ENCODE peak calls at places on chromosomes 13 and 19, in eight cellular contexts. F is GM23338, B is SK-N-SH, W is K562, Z is HCT116, A is HepG2, C is Panc1, I is GM12878. K is an unnamed sample.
A peak's percentile ranks its signal among the peaks of the same experiment; 100 is the strongest.

GRCh38 chr19:6238643-6239281 is 41.0 kb downstream of the MLLT1 start:
- DNase-seq in F (no peak), B (no peak), W (no peak), Z (no peak), A (no peak), C (no peak), I (no peak), K (no peak)

GRCh38 chr19:18229474-18229873 is 3.2 kb upstream of the PDE4C start:
- DNase-seq in F (peak; percentile 61), B (no peak), W (no peak), Z (no peak), A (no peak), C (no peak), I (no peak), K (no peak)

GRCh38 chr19:11767633-11768133 is 883 bp downstream of the ZNF441 start:
- DNase-seq in F (peak; percentile 19), B (peak; percentile 57), W (peak; percentile 35), Z (no peak), A (peak; percentile 72), C (no peak), I (peak; percentile 31), K (no peak)

GRCh38 chr19:55012294-55012693 is 25.8 kb downstream of the GP6 start:
- DNase-seq in F (no peak), B (no peak), W (no peak), Z (no peak), A (no peak), C (no peak), I (no peak), K (no peak)

GRCh38 chr13:42388326-42388725 is 116.4 kb downstream of the AKAP11 start:
- DNase-seq in F (no peak), B (no peak), W (no peak), Z (no peak), A (no peak), C (no peak), I (no peak), K (no peak)

GRCh38 chr19:18029617-18030338 is 21.8 kb downstream of the ARRDC2 start:
- DNase-seq in F (no peak), B (peak; percentile 66), W (no peak), Z (peak; percentile 59), A (peak; percentile 79), C (no peak), I (no peak), K (no peak)

GRCh38 chr19:13082192-13083007 is 20.3 kb downstream of the LYL1 start:
- DNase-seq in F (peak; percentile 74), B (peak; percentile 66), W (peak; percentile 41), Z (no peak), A (peak; percentile 52), C (no peak), I (no peak), K (no peak)

GRCh38 chr19:33406521-33407139 is 33.1 kb downstream of the CEBPG start:
- DNase-seq in F (peak; percentile 83), B (peak; percentile 94), W (peak; percentile 87), Z (peak; percentile 32), A (peak; percentile 56), C (peak; percentile 43), I (no peak), K (peak; percentile 53)

GRCh38 chr13:21365574-21365973 is 93.5 kb downstream of the ZDHHC20 start:
- DNase-seq in F (no peak), B (no peak), W (no peak), Z (no peak), A (no peak), C (no peak), I (no peak), K (no peak)

GRCh38 chr13:29397265-29397664 is 198.2 kb downstream of the SLC7A1 start:
- DNase-seq in F (peak; percentile 49), B (no peak), W (no peak), Z (no peak), A (no peak), C (no peak), I (no peak), K (no peak)

GRCh38 chr13:105328212-105328611 is 1207.2 kb downstream of the EFNB2 start:
- DNase-seq in F (no peak), B (no peak), W (no peak), Z (no peak), A (no peak), C (no peak), I (no peak), K (no peak)

GRCh38 chr13:59691501-59692066 is 472.1 kb downstream of the DIAPH3 start:
- DNase-seq in F (no peak), B (no peak), W (no peak), Z (no peak), A (peak; percentile 61), C (no peak), I (no peak), K (no peak)

GRCh38 chr19:7224205-7224833 is 69.9 kb downstream of the INSR start:
- DNase-seq in F (no peak), B (no peak), W (no peak), Z (no peak), A (peak; percentile 67), C (no peak), I (no peak), K (no peak)

GRCh38 chr13:54890976-54891375 is 1862.4 kb downstream of the OLFM4 start:
- DNase-seq in F (no peak), B (no peak), W (no peak), Z (no peak), A (no peak), C (no peak), I (no peak), K (no peak)

GRCh38 chr13:111249637-111250360 is 70.6 kb upstream of the TEX29 start:
- DNase-seq in F (no peak), B (no peak), W (no peak), Z (no peak), A (no peak), C (no peak), I (no peak), K (no peak)

GRCh38 chr13:24228852-24229458 is 68.4 kb downstream of the SPATA13 start:
- DNase-seq in F (peak; percentile 90), B (peak; percentile 53), W (peak; percentile 17), Z (peak; percentile 57), A (peak; percentile 65), C (no peak), I (no peak), K (no peak)

GRCh38 chr13:46327256-46327655 is 59.8 kb downstream of the RUBCNL start:
- DNase-seq in F (no peak), B (peak; percentile 29), W (no peak), Z (no peak), A (no peak), C (no peak), I (no peak), K (no peak)

GRCh38 chr13:46329624-46330023 is 57.4 kb downstream of the RUBCNL start:
- DNase-seq in F (no peak), B (no peak), W (no peak), Z (no peak), A (no peak), C (no peak), I (no peak), K (no peak)

GRCh38 chr13:46321494-46322225 is 65.4 kb downstream of the RUBCNL start:
- DNase-seq in F (peak; percentile 68), B (peak; percentile 52), W (peak; percentile 43), Z (peak; percentile 39), A (peak; percentile 18), C (peak; percentile 32), I (peak; percentile 24), K (peak; percentile 85)

GRCh38 chr13:46324976-46325375 is 62.1 kb downstream of the RUBCNL start:
- DNase-seq in F (no peak), B (no peak), W (no peak), Z (no peak), A (no peak), C (no peak), I (no peak), K (no peak)
- TF ChIP-seq REST in F (no peak), B (no peak), W (no peak), Z (no peak), A (no peak), C (no peak), I (no peak), K (no peak)

GRCh38 chr19:1009976-1010538 is 9.8 kb downstream of the GRIN3B start:
- DNase-seq in F (no peak), B (no peak), W (no peak), Z (no peak), A (no peak), C (no peak), I (no peak), K (no peak)

GRCh38 chr19:1008268-1009042 is 8.2 kb downstream of the GRIN3B start:
- DNase-seq in F (no peak), B (no peak), W (no peak), Z (no peak), A (no peak), C (no peak), I (no peak), K (no peak)

GRCh38 chr19:1007852-1008251 is 7.6 kb downstream of the GRIN3B start:
- DNase-seq in F (no peak), B (no peak), W (no peak), Z (no peak), A (no peak), C (no peak), I (no peak), K (no peak)

GRCh38 chr19:1010586-1011510 is 10.1 kb downstream of the TMEM259 start:
- DNase-seq in F (no peak), B (no peak), W (no peak), Z (no peak), A (no peak), C (no peak), I (no peak), K (no peak)

GRCh38 chr19:1009043-1009975 is 9.1 kb downstream of the GRIN3B start:
- DNase-seq in F (peak; percentile 44), B (no peak), W (no peak), Z (no peak), A (no peak), C (no peak), I (no peak), K (no peak)
- TF ChIP-seq POLR2AphosphoS5 in F (peak; percentile 1), B (no peak), W (no peak), Z (no peak), A (no peak), C (no peak), I (no peak), K (peak; percentile 54)

GRCh38 chr19:44624840-44625354 is 11.5 kb downstream of the IGSF23 start:
- DNase-seq in F (no peak), B (no peak), W (no peak), Z (no peak), A (no peak), C (no peak), I (no peak), K (no peak)

GRCh38 chr19:44623626-44624025 is 10.3 kb downstream of the IGSF23 start:
- DNase-seq in F (no peak), B (no peak), W (no peak), Z (no peak), A (no peak), C (no peak), I (no peak), K (no peak)

GRCh38 chr19:44626067-44626624 is 12.8 kb downstream of the IGSF23 start:
- DNase-seq in F (no peak), B (no peak), W (no peak), Z (peak; percentile 66), A (peak; percentile 89), C (no peak), I (no peak), K (no peak)

GRCh38 chr19:44627631-44628030 is 14.3 kb downstream of the IGSF23 start:
- DNase-seq in F (no peak), B (no peak), W (no peak), Z (no peak), A (no peak), C (no peak), I (no peak), K (no peak)

GRCh38 chr19:44625531-44626066 is 12.2 kb downstream of the IGSF23 start:
- DNase-seq in F (no peak), B (no peak), W (no peak), Z (no peak), A (no peak), C (no peak), I (no peak), K (no peak)
- TF ChIP-seq REST in F (no peak), B (no peak), W (no peak), Z (no peak), A (no peak), C (no peak), I (no peak), K (no peak)

GRCh38 chr13:102773441-102774209 is at the start of gene TEX30:
- DNase-seq in F (peak; percentile 82), B (peak; percentile 97), W (peak; percentile 84), Z (peak; percentile 40), A (no peak), C (peak; percentile 10), I (peak; percentile 38), K (peak; percentile 88)
- TF ChIP-seq POLR2AphosphoS5 in F (peak; percentile 94), B (peak; percentile 91), W (peak; percentile 76), Z (peak; percentile 97), A (no peak), C (peak; percentile 86), I (peak; percentile 95), K (peak; percentile 97)

K was measured in HL-60.